ENCODE peak calls at places on chromosomes 16 and 17, in eight cellular contexts. E, I, M, B, X, K, H and F are unnamed samples.

GRCh38 chr16:56600398-56600999 is 7.9 kb upstream of the MT2A start:
- DNase-seq in H (no peak), M (peak), K (peak), X (peak), E (peak), B (peak), I (peak), F (no peak)

GRCh38 chr17:43431741-43432523 is 33.1 kb downstream of the ARL4D start:
- DNase-seq in I (peak), M (peak), X (no peak), E (peak), B (peak), K (no peak), H (no peak), F (no peak)

GRCh38 chr17:64384253-64385186 is 6.1 kb downstream of the PECAM1 start:
- DNase-seq in M (no peak), H (no peak), K (no peak), I (no peak), X (peak), E (no peak), B (peak), F (no peak)

GRCh38 chr16:89164847-89165684 is 6.5 kb upstream of the CDH15 start:
- DNase-seq in I (no peak), H (no peak), M (no peak), X (no peak), K (no peak), E (no peak), B (no peak), F (no peak)

GRCh38 chr17:35089846-35090193 is 26.3 kb upstream of the RFFL start:
- DNase-seq in M (peak), B (peak), K (no peak), E (peak), H (peak), I (peak), X (peak), F (peak)

GRCh38 chr17:63515426-63515825 is 7.7 kb upstream of the KCNH6 start:
- DNase-seq in K (no peak), E (no peak), X (no peak), I (no peak), B (no peak), H (no peak), M (no peak), F (no peak)

GRCh38 chr17:80225230-80225629 is 5.0 kb downstream of the SLC26A11 start:
- DNase-seq in I (no peak), X (no peak), K (no peak), H (no peak), E (no peak), M (no peak), B (no peak), F (peak)

GRCh38 chr17:78723001-78723796 is 58.9 kb downstream of the CYTH1 start:
- DNase-seq in H (no peak), I (no peak), B (peak), M (peak), K (no peak), E (peak), X (peak), F (no peak)

GRCh38 chr16:11407047-11407982 is 62.1 kb downstream of the RMI2 start:
- DNase-seq in H (peak), K (peak), I (peak), E (peak), X (peak), M (peak), B (peak), F (peak)

GRCh38 chr16:11306997-11307638 is 26.0 kb upstream of the PRM1 start:
- DNase-seq in I (no peak), B (no peak), X (no peak), H (no peak), E (no peak), M (no peak), K (peak), F (no peak)

GRCh38 chr16:85327731-85328664 is 215.7 kb upstream of the CIBAR2 start:
- DNase-seq in X (peak), M (no peak), I (no peak), H (no peak), B (peak), E (peak), K (no peak), F (no peak)

GRCh38 chr16:14003119-14003570 is 68.0 kb upstream of the MRTFB start:
- DNase-seq in X (peak), K (no peak), M (peak), E (peak), H (no peak), I (no peak), B (peak), F (peak)

GRCh38 chr16:20734056-20734455 is 7.6 kb downstream of the THUMPD1 start:
- DNase-seq in I (no peak), K (no peak), B (no peak), E (no peak), X (no peak), H (no peak), M (no peak), F (no peak)

GRCh38 chr16:27727941-27728340 is 178.0 kb downstream of the KATNIP start:
- DNase-seq in M (no peak), K (no peak), X (no peak), I (no peak), H (no peak), B (no peak), E (no peak), F (no peak)

GRCh38 chr17:32281011-32281451 is 15.4 kb downstream of the RHBDL3 start:
- DNase-seq in E (no peak), I (peak), M (no peak), H (no peak), B (no peak), X (no peak), K (no peak), F (no peak)

GRCh38 chr16:4032768-4033167 is 83.5 kb downstream of the ADCY9 start:
- DNase-seq in M (peak), E (peak), K (no peak), B (no peak), H (no peak), X (peak), I (no peak), F (peak)

GRCh38 chr17:7582401-7583252 is 1.0 kb upstream of the MPDU1 start:
- DNase-seq in K (no peak), H (no peak), B (no peak), E (no peak), X (no peak), I (no peak), M (no peak), F (no peak)

GRCh38 chr16:49601541-49601940 is 227.9 kb downstream of the C16orf78 start:
- DNase-seq in I (no peak), E (no peak), M (no peak), K (no peak), X (no peak), B (no peak), H (no peak), F (no peak)

GRCh38 chr17:9360610-9361571 is 214.7 kb downstream of the STX8 start:
- DNase-seq in X (peak), K (no peak), M (peak), I (no peak), E (peak), B (peak), H (no peak), F (no peak)

GRCh38 chr16:73890524-73891500 is 405.8 kb upstream of the PSMD7 start:
- DNase-seq in E (peak), I (no peak), M (peak), K (peak), B (peak), X (no peak), H (no peak), F (no peak)

GRCh38 chr16:89373355-89374110 is 116.8 kb downstream of the ANKRD11 start:
- DNase-seq in M (peak), E (peak), B (peak), H (no peak), X (peak), I (no peak), K (no peak), F (peak)

GRCh38 chr17:41071606-41072375 is 6.1 kb upstream of the KRTAP2-4 start:
- DNase-seq in X (no peak), B (no peak), M (no peak), K (no peak), H (no peak), E (no peak), I (no peak), F (no peak)

GRCh38 chr17:18025596-18026407 is 13.2 kb downstream of the ATPAF2 start:
- DNase-seq in H (no peak), X (no peak), I (no peak), K (peak), E (peak), B (peak), M (peak), F (no peak)

GRCh38 chr17:82367724-82368524 is 3.6 kb upstream of the UTS2R start:
- DNase-seq in K (peak), M (peak), B (no peak), X (no peak), E (no peak), I (no peak), H (no peak), F (no peak)

GRCh38 chr17:74190154-74190553 is 13.3 kb upstream of the RPL38 start:
- DNase-seq in I (no peak), H (no peak), E (peak), K (no peak), M (peak), X (peak), B (peak), F (no peak)

GRCh38 chr16:57945740-57946138 is 25.2 kb downstream of the CNGB1 start:
- DNase-seq in K (no peak), B (peak), E (peak), X (no peak), I (no peak), H (no peak), M (no peak), F (no peak)

GRCh38 chr17:50565559-50566350 is 5.2 kb downstream of the CACNA1G start:
- DNase-seq in M (peak), H (no peak), K (peak), B (no peak), E (peak), I (no peak), X (no peak), F (no peak)

GRCh38 chr17:82665891-82666290 is 17.6 kb upstream of the WDR45B start:
- DNase-seq in B (no peak), K (no peak), E (no peak), H (no peak), M (no peak), X (no peak), I (no peak), F (peak)

GRCh38 chr16:78705694-78706093 is 606.2 kb downstream of the WWOX start:
- DNase-seq in E (peak), H (no peak), K (peak), I (no peak), B (peak), M (peak), X (peak), F (no peak)

GRCh38 chr16:89815639-89816348 is 653 bp downstream of the FANCA start:
- DNase-seq in E (no peak), M (no peak), I (no peak), K (peak), X (no peak), H (no peak), B (peak), F (peak)

GRCh38 chr17:14331200-14331981 is 30.5 kb downstream of the HS3ST3B1 start:
- DNase-seq in B (no peak), I (no peak), M (no peak), E (no peak), K (no peak), X (no peak), H (no peak), F (no peak)

GRCh38 chr17:17055286-17056166 is 13.3 kb downstream of the MPRIP start:
- DNase-seq in B (peak), M (no peak), H (no peak), K (no peak), I (no peak), X (no peak), E (no peak), F (no peak)

GRCh38 chr16:57653936-57654335 is 14.2 kb upstream of the ADGRG3 start:
- DNase-seq in I (no peak), X (peak), B (no peak), H (no peak), K (no peak), M (no peak), E (peak), F (no peak)

GRCh38 chr17:17119533-17119932 is 77.3 kb downstream of the MPRIP start:
- DNase-seq in I (no peak), E (peak), H (peak), M (peak), X (peak), B (peak), K (peak), F (peak)

GRCh38 chr16:75289189-75289588 is 37.8 kb upstream of the BCAR1 start:
- DNase-seq in X (peak), H (no peak), K (no peak), B (peak), E (peak), M (peak), I (no peak), F (no peak)

GRCh38 chr17:62787358-62787757 is 20.8 kb downstream of the MARCHF10 start:
- DNase-seq in X (no peak), M (peak), I (no peak), H (no peak), B (peak), E (no peak), K (no peak), F (no peak)

GRCh38 chr16:77299395-77299794 is 100.2 kb downstream of the SYCE1L start:
- DNase-seq in B (no peak), K (peak), E (no peak), H (no peak), M (no peak), I (no peak), X (no peak), F (no peak)

GRCh38 chr17:39868554-39868942 is 546 bp downstream of the ZPBP2 start:
- DNase-seq in I (no peak), E (no peak), H (no peak), M (no peak), B (no peak), K (no peak), X (no peak), F (no peak)

GRCh38 chr17:39870776-39871175 is 2.8 kb downstream of the ZPBP2 start:
- DNase-seq in H (no peak), I (no peak), K (no peak), E (no peak), M (no peak), X (no peak), B (no peak), F (no peak)

GRCh38 chr17:39867084-39867890 is 715 bp upstream of the ZPBP2 start:
- DNase-seq in M (no peak), K (peak), H (peak), E (no peak), B (no peak), X (no peak), I (no peak), F (no peak)

GRCh38 chr17:39867891-39868553 is at the start of gene ZPBP2:
- DNase-seq in B (peak), H (peak), I (no peak), K (peak), M (no peak), E (no peak), X (no peak), F (no peak)

DNA sequence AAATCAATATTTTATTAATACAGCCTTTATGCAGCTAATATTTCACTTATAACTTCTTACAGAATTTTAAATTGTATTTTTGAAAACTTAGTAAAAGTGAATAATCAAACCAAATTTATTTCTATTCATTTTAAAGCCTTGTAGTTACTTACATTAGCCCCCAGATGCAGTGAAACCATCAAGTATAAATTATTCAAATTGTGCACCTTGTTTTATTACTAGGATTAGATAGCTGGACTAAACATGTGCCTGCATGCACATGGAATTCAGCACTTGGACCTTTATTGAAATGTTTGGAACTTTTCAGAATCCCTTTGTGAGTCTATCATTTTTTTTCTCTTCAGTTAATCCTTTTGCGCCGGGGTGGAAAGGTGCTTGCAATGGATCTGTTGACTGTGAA is 4.7 kb downstream of the ZPBP2 start:
- DNase-seq in K (peak), I (no peak), B (peak), X (peak), E (peak), M (peak), H (no peak), F (no peak)
- TF ChIP-seq CTCF in K (peak), I (no peak), B (peak), X (peak), E (peak), M (peak), H (peak), F (no peak)

DNA sequence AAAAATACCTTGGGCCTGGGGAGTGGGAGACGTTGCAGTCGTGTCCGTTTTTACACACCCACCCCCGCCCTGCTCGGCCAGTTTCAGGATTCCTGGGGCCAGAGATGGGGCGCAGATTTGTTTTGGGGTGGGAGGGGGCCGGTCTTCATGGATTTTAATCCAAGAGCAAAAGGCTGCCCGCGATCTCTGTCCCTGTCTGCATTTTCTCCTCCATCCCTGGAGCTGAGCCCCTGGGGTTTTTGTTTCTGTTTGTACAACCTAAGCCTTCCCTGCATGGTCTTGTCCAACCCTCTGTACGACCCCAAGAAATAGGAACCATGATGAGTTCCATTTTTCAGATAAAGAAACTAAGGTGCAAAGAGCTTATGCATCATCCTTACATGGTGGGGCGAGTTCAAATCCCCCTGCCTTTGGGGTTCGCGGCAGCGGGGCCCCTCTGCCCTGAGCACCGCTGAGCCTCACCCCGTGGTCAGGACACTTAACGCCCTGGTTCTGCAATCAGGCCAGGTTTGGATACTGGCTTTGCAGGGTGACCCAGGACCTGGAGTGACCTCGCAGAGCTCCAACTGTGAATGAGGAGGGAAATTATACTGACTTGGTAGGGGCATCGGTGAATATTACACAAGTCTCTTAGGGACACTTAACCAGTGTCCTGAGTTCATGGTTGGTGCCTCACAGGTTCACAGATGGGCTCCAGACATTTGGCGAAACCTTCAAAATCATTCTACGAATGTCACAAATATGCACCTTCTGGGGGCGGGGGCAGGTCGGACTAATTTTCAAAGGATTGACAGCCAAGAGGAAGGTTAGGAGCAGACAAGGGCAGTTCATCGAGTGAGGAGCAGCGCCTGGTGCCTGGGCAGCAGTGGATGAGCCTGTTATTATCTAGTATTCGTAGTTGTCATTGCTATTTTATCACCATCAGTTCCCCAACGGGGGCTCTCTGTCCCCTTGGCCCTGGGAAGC is 4.1 kb upstream of the FOXF1 start:
- DNase-seq in B (no peak), E (no peak), I (no peak), X (no peak), H (no peak), M (peak), K (no peak), F (no peak)
- TF ChIP-seq CTCF in B (no peak), E (no peak), I (no peak), X (no peak), H (no peak), M (no peak), K (no peak), F (no peak)

DNA sequence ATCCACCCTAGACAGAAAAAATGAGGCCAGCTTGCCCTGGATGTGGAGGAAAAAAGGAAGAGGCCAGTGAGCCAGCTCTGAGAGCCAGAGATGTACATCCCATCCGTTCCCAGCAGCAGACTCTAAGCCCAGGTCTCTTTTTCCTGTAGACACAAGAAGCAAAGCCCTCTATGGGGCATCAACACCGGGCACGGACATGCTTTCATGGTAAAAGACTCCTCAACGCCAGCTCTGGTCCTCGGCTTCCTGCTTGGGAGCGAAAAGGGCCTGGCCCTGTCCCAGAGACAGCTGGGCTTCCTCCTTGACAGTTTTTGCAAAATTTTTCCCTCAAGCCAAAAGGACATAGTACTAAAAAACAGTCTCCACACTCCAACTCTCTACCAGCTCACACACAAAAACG is 27.2 kb downstream of the PELP1 start:
- DNase-seq in E (no peak), I (no peak), M (no peak), K (no peak), H (no peak), B (no peak), X (no peak), F (no peak)
- TF ChIP-seq CTCF in E (no peak), I (no peak), M (no peak), K (no peak), H (no peak), B (no peak), X (no peak), F (no peak)

GRCh38 chr17:59561042-59561441 is 4.4 kb upstream of the DHX40 start:
- DNase-seq in X (no peak), B (peak), K (peak), H (no peak), M (peak), E (peak), I (no peak), F (no peak)
- TF ChIP-seq CTCF in X (peak), B (peak), K (peak), H (peak), M (peak), E (peak), I (no peak), F (peak)

GRCh38 chr17:71084219-71084618 is 914.9 kb downstream of the KCNJ2 start:
- DNase-seq in B (peak), M (peak), I (peak), E (peak), H (no peak), X (peak), K (peak), F (no peak)
- TF ChIP-seq CTCF in B (peak), M (peak), I (no peak), E (peak), H (no peak), X (peak), K (peak), F (peak)